ENCODE peak calls at places on chromosomes 7 and 10, in nine cellular contexts. W, K, Y, H, I, B, T, E and Q are unnamed samples.

GRCh38 chr7:141528399-141528798 is 22.8 kb upstream of the AGK start:
- DNase-seq in H (no peak), E (no peak), B (no peak), I (no peak), Y (no peak), W (no peak), K (no peak), T (no peak), Q (no peak)

GRCh38 chr7:154744226-154744860 is 258.6 kb downstream of the PAXIP1 start:
- DNase-seq in H (peak; percentile 65), Y (no peak), I (no peak), T (no peak), W (no peak), B (peak; percentile 39), K (peak; percentile 1), E (no peak), Q (peak; percentile 79)

GRCh38 chr7:5422324-5423271 is 1.0 kb downstream of the TNRC18 start:
- DNase-seq in B (peak; percentile 59), K (peak; percentile 72), Y (no peak), H (peak; percentile 53), T (no peak), I (no peak), E (no peak), W (no peak), Q (peak; percentile 45)

GRCh38 chr7:107528461-107528860 is 35.3 kb downstream of the COG5 start:
- DNase-seq in Y (no peak), W (peak; percentile 51), B (no peak), T (no peak), H (peak; percentile 69), E (no peak), I (no peak), K (peak; percentile 60), Q (no peak)

GRCh38 chr7:1940402-1940786 is 270.3 kb downstream of the ELFN1 start:
- DNase-seq in Y (peak; percentile 88), K (no peak), E (peak; percentile 90), I (peak; percentile 90), W (no peak), T (peak; percentile 57), H (peak; percentile 63), B (peak; percentile 73), Q (no peak)

GRCh38 chr10:6168059-6168458 is 34.7 kb upstream of the PFKFB3 start:
- DNase-seq in Y (no peak), T (no peak), B (no peak), H (no peak), W (no peak), K (no peak), I (no peak), E (no peak), Q (no peak)

GRCh38 chr7:26187380-26188290 is 12.9 kb downstream of the HNRNPA2B1 start:
- DNase-seq in B (no peak), W (no peak), T (no peak), K (no peak), E (no peak), H (no peak), I (peak; percentile 52), Y (no peak), Q (no peak)

GRCh38 chr10:360653-361052 is 225.4 kb downstream of the ZMYND11 start:
- DNase-seq in H (no peak), E (no peak), B (no peak), W (no peak), Y (no peak), I (no peak), T (no peak), K (no peak), Q (no peak)

GRCh38 chr10:28125701-28126100 is 126.8 kb upstream of the ODAD2 start:
- DNase-seq in H (peak; percentile 84), Y (no peak), W (no peak), B (no peak), K (peak; percentile 68), T (no peak), I (no peak), E (no peak), Q (no peak)

GRCh38 chr10:11853468-11853867 is 30.3 kb downstream of the PROSER2 start:
- DNase-seq in I (no peak), K (no peak), B (no peak), Y (no peak), E (no peak), W (no peak), T (no peak), H (no peak), Q (no peak)

GRCh38 chr10:68871105-68871711 is 29.9 kb upstream of the DDX50 start:
- DNase-seq in E (no peak), Y (no peak), I (no peak), W (no peak), T (no peak), K (peak; percentile 69), H (peak; percentile 72), B (no peak), Q (no peak)

GRCh38 chr10:100651916-100652315 is 93.5 kb upstream of the PAX2 start:
- DNase-seq in H (no peak), I (no peak), E (no peak), B (no peak), W (no peak), T (no peak), Y (no peak), K (no peak), Q (no peak)

GRCh38 chr7:137667633-137668387 is 179.0 kb downstream of the DGKI start:
- DNase-seq in H (peak; percentile 85), W (peak; percentile 56), B (no peak), Y (no peak), T (no peak), K (peak; percentile 81), I (no peak), E (no peak), Q (no peak)

GRCh38 chr7:44977304-44977858 is 1.4 kb downstream of the MYO1G start:
- DNase-seq in H (no peak), T (no peak), B (no peak), I (peak; percentile 65), E (peak; percentile 64), Y (peak; percentile 68), K (no peak), W (no peak), Q (no peak)

GRCh38 chr7:140049339-140050024 is 13.3 kb downstream of the PARP12 start:
- DNase-seq in E (no peak), Y (no peak), K (no peak), T (no peak), I (no peak), W (peak; percentile 72), B (no peak), H (peak; percentile 57), Q (peak; percentile 25)

GRCh38 chr10:17425584-17426262 is 28.7 kb downstream of the ST8SIA6 start:
- DNase-seq in H (no peak), E (peak; percentile 28), B (no peak), Y (peak; percentile 54), K (no peak), I (no peak), W (no peak), T (no peak), Q (no peak)

GRCh38 chr7:8362723-8363369 is 70.6 kb upstream of the NXPH1 start:
- DNase-seq in E (no peak), T (no peak), B (no peak), H (no peak), W (no peak), Y (no peak), K (no peak), I (peak; percentile 46), Q (no peak)

GRCh38 chr10:88389456-88389855 is 193.7 kb downstream of the RNLS start:
- DNase-seq in Y (no peak), K (peak; percentile 87), H (peak; percentile 76), T (no peak), W (no peak), I (peak; percentile 60), B (no peak), E (peak; percentile 15), Q (peak; percentile 20)

GRCh38 chr10:54905793-54906192 is 104.8 kb upstream of the PCDH15 start:
- DNase-seq in B (no peak), W (no peak), Y (no peak), H (no peak), K (no peak), T (no peak), I (no peak), E (no peak), Q (no peak)

GRCh38 chr10:14820010-14820774 is 17.6 kb downstream of the CDNF start:
- DNase-seq in W (peak; percentile 72), I (no peak), E (no peak), K (peak; percentile 77), H (peak; percentile 80), Y (no peak), B (no peak), T (no peak), Q (no peak)

GRCh38 chr10:73911553-73912004 is 647 bp downstream of the PLAU start:
- DNase-seq in W (no peak), T (no peak), B (no peak), E (peak; percentile 6), Y (no peak), K (no peak), H (no peak), I (no peak), Q (no peak)

GRCh38 chr10:96999987-97000386 is 167.9 kb downstream of the LCOR start:
- DNase-seq in H (no peak), B (no peak), Y (no peak), E (no peak), I (no peak), T (no peak), K (no peak), W (no peak), Q (no peak)

GRCh38 chr7:151308791-151309190 is 32.8 kb upstream of the NUB1 start:
- DNase-seq in W (no peak), B (no peak), H (no peak), I (no peak), T (no peak), K (no peak), E (no peak), Y (no peak), Q (no peak)

GRCh38 chr7:81308643-81309354 is 389.9 kb upstream of the SEMA3C start:
- DNase-seq in I (no peak), B (no peak), K (peak; percentile 71), T (no peak), Y (no peak), E (no peak), H (no peak), W (no peak), Q (no peak)

GRCh38 chr7:96538632-96539031 is 171.0 kb downstream of the SEM1 start:
- DNase-seq in I (peak; percentile 100), K (no peak), W (no peak), E (no peak), B (no peak), T (no peak), H (no peak), Y (no peak), Q (no peak)

GRCh38 chr7:154844955-154845354 is 158.0 kb downstream of the PAXIP1 start:
- DNase-seq in I (no peak), T (no peak), Y (no peak), E (no peak), W (no peak), K (no peak), H (no peak), B (no peak), Q (no peak)

GRCh38 chr7:121057878-121058277 is 69.4 kb downstream of the CPED1 start:
- DNase-seq in H (no peak), Y (no peak), B (no peak), E (no peak), W (no peak), T (no peak), K (no peak), I (no peak), Q (no peak)

GRCh38 chr10:71603190-71603589 is 116.4 kb downstream of the C10orf105 start:
- DNase-seq in T (no peak), I (no peak), Y (no peak), E (no peak), K (no peak), W (peak; percentile 47), B (no peak), H (no peak), Q (no peak)

GRCh38 chr7:43110790-43111362 is 1.6 kb upstream of the HECW1 start:
- DNase-seq in E (no peak), B (no peak), I (peak; percentile 78), Y (no peak), T (no peak), K (no peak), H (no peak), W (no peak), Q (no peak)

GRCh38 chr7:67346126-67346525 is 349.5 kb downstream of the TYW1 start:
- DNase-seq in Y (no peak), K (no peak), W (no peak), B (no peak), E (no peak), I (no peak), H (no peak), T (no peak), Q (no peak)

GRCh38 chr10:71084061-71084817 is 128.1 kb upstream of the UNC5B start:
- DNase-seq in E (no peak), K (no peak), W (no peak), B (peak; percentile 22), T (no peak), H (no peak), Y (no peak), I (no peak), Q (no peak)